ENCODE peak calls at places on chromosomes 6 and 20, in nine cellular contexts. A, C, D, Y, F, Q, I, U and R are unnamed samples.

GRCh38 chr6:137848672-137849071 is 18.4 kb upstream of the TNFAIP3 start:
- DNase-seq in D (no peak), Q (peak), I (no peak), Y (no peak), F (no peak), U (no peak), C (no peak), A (no peak), R (no peak)

GRCh38 chr6:166005846-166006592 is 161.6 kb downstream of the TBXT start:
- DNase-seq in Y (no peak), F (no peak), Q (peak), A (no peak), I (peak), C (peak), D (no peak), U (no peak), R (peak)

GRCh38 chr6:30842754-30843610 is 41.3 kb upstream of the DDR1 start:
- DNase-seq in Y (no peak), F (no peak), C (peak), Q (no peak), U (no peak), D (no peak), I (peak), A (no peak), R (peak)

GRCh38 chr6:143958839-143959399 is 49.1 kb downstream of the PLAGL1 start:
- DNase-seq in Y (no peak), D (no peak), A (no peak), C (no peak), I (peak), U (no peak), Q (no peak), F (no peak), R (no peak)

GRCh38 chr6:154112181-154112809 is 73.3 kb downstream of the OPRM1 start:
- DNase-seq in I (no peak), A (no peak), F (no peak), Y (no peak), D (no peak), C (no peak), Q (no peak), U (no peak), R (no peak)

GRCh38 chr6:78483546-78483945 is 383.8 kb upstream of the IRAK1BP1 start:
- DNase-seq in F (no peak), I (no peak), Q (no peak), A (no peak), U (no peak), Y (no peak), D (no peak), C (peak), R (peak)

GRCh38 chr20:33897313-33897912 is 86.3 kb downstream of the CHMP4B start:
- DNase-seq in I (no peak), F (no peak), Y (no peak), C (no peak), U (no peak), D (no peak), A (no peak), Q (no peak), R (no peak)

GRCh38 chr6:13614126-13614925 is 809 bp upstream of the NOL7 start:
- DNase-seq in Q (peak), Y (no peak), A (peak), F (no peak), C (peak), U (peak), I (peak), D (no peak), R (peak)

GRCh38 chr6:14540276-14540675 is 422.7 kb downstream of the CD83 start:
- DNase-seq in U (no peak), A (no peak), I (no peak), Y (no peak), C (no peak), D (no peak), F (no peak), Q (peak), R (peak)

GRCh38 chr6:99330159-99330558 is 19.3 kb downstream of the FAXC start:
- DNase-seq in D (peak), I (peak), Y (peak), A (peak), F (no peak), U (peak), C (peak), Q (peak), R (peak)

GRCh38 chr6:95790787-95791186 is 213.5 kb downstream of the MANEA start:
- DNase-seq in Q (no peak), A (no peak), C (no peak), Y (no peak), I (no peak), F (no peak), D (no peak), U (no peak), R (no peak)

GRCh38 chr6:135083992-135084915 is 29.6 kb upstream of the HBS1L start:
- DNase-seq in A (no peak), F (no peak), Q (no peak), U (no peak), D (no peak), Y (no peak), C (no peak), I (no peak), R (no peak)